ENCODE peak calls at places on chromosomes 5 and 9, in four cellular contexts. V, C, W and I are unnamed samples.

GRCh38 chr9:129195606-129196005 is 17.5 kb upstream of the IER5L start:
- DNase-seq in C (no peak), V (no peak), W (no peak), I (no peak)

GRCh38 chr9:112970939-112971338 is 41.1 kb downstream of the ZNF883 start:
- DNase-seq in C (no peak), V (no peak), W (no peak), I (no peak)

GRCh38 chr5:169300468-169301385 is at the start of gene SLIT3:
- DNase-seq in V (peak; percentile 88), C (no peak), W (peak; percentile 40), I (no peak)

GRCh38 chr9:125997510-125997823 is 250.3 kb downstream of the PBX3 start:
- DNase-seq in V (no peak), W (no peak), C (no peak), I (no peak)

GRCh38 chr5:81336528-81336927 is 35.1 kb downstream of the ZCCHC9 start:
- DNase-seq in V (no peak), C (no peak), W (no peak), I (no peak)

GRCh38 chr5:172345886-172346285 is 62.3 kb upstream of the UBTD2 start:
- DNase-seq in W (no peak), C (no peak), V (no peak), I (no peak)

GRCh38 chr9:77589046-77589795 is 58.9 kb downstream of the GNA14 start:
- DNase-seq in C (peak; percentile 86), V (no peak), W (no peak), I (no peak)

GRCh38 chr5:68457298-68457697 is 241.7 kb downstream of the PIK3R1 start:
- DNase-seq in C (no peak), W (no peak), V (no peak), I (no peak)

GRCh38 chr5:55363861-55364260 is 56.1 kb downstream of the MTREX start:
- DNase-seq in V (no peak), W (no peak), C (no peak), I (no peak)

GRCh38 chr9:72465602-72466001 is 55.8 kb upstream of the TMC1 start:
- DNase-seq in V (no peak), W (no peak), C (no peak), I (no peak)

GRCh38 chr9:129697956-129698757 is 32.7 kb downstream of the PRRX2 start:
- DNase-seq in W (peak; percentile 50), C (no peak), V (peak; percentile 56), I (no peak)

GRCh38 chr9:95167998-95168397 is 149.5 kb downstream of the FANCC start:
- DNase-seq in V (no peak), C (peak; percentile 56), W (peak; percentile 88), I (peak; percentile 10)

GRCh38 chr5:179668404-179668803 is 12.4 kb downstream of the CBY3 start:
- DNase-seq in V (no peak), C (no peak), W (peak; percentile 25), I (peak; percentile 19)

GRCh38 chr5:179624841-179625271 is 1.4 kb upstream of the HNRNPH1 start:
- DNase-seq in V (no peak), W (no peak), C (no peak), I (no peak)

GRCh38 chr5:174735498-174736350 is 11.3 kb downstream of the MSX2 start:
- DNase-seq in V (no peak), W (no peak), C (peak; percentile 3), I (no peak)

GRCh38 chr5:142800776-142801494 is 30.8 kb downstream of the ARHGAP26 start:
- DNase-seq in C (no peak), V (no peak), W (no peak), I (no peak)

GRCh38 chr5:150544606-150545219 is 36.8 kb downstream of the NDST1 start:
- DNase-seq in W (peak; percentile 59), C (peak; percentile 63), V (peak; percentile 60), I (peak; percentile 42)

GRCh38 chr9:95005276-95006141 is 279.0 kb downstream of the AOPEP start:
- DNase-seq in C (no peak), V (no peak), W (no peak), I (no peak)

GRCh38 chr9:2657427-2657826 is 35.8 kb downstream of the VLDLR start:
- DNase-seq in V (no peak), W (no peak), C (no peak), I (no peak)

GRCh38 chr5:1352231-1352825 is 7.4 kb upstream of the CLPTM1L start:
- DNase-seq in C (no peak), W (no peak), V (no peak), I (no peak)

GRCh38 chr9:105168935-105169334 is 75.5 kb upstream of the SLC44A1 start:
- DNase-seq in V (no peak), C (no peak), W (no peak), I (no peak)

GRCh38 chr5:13653709-13654108 is 290.8 kb downstream of the DNAH5 start:
- DNase-seq in W (no peak), V (no peak), C (no peak), I (no peak)

GRCh38 chr9:78187763-78188495 is 47.9 kb upstream of the CEP78 start:
- DNase-seq in W (peak; percentile 7), C (no peak), V (peak; percentile 19), I (no peak)

GRCh38 chr5:79750611-79751510 is 61.2 kb downstream of the CMYA5 start:
- DNase-seq in W (no peak), V (no peak), C (no peak), I (no peak)

GRCh38 chr9:99363509-99363908 is 141.4 kb downstream of the SEC61B start:
- DNase-seq in V (no peak), W (no peak), C (no peak), I (no peak)
- H3K9me3 ChIP-seq in V (no peaks in the 10 kb centered on the region), W (no peaks in the 10 kb centered on the region), C (no peaks in the 10 kb centered on the region), I (no peaks in the 10 kb centered on the region)

GRCh38 chr5:103793595-103794182 is 231.1 kb upstream of the NUDT12 start:
- DNase-seq in V (no peak), W (no peak), C (no peak), I (no peak)
- H3K9me3 ChIP-seq in V (peaks cover 19% of the 10 kb centered on the region), W (no peaks in the 10 kb centered on the region), C (peaks cover 5% of the 10 kb centered on the region), I (no peaks in the 10 kb centered on the region)

GRCh38 chr9:118975736-118976135 is 393.5 kb downstream of the BRINP1 start:
- DNase-seq in W (no peak), C (no peak), V (no peak), I (no peak)

GRCh38 chr9:118976160-118976559 is 393.1 kb downstream of the BRINP1 start:
- DNase-seq in C (no peak), V (no peak), W (no peak), I (no peak)
- H3K9me3 ChIP-seq in C (no peaks in the 10 kb centered on the region), V (no peaks in the 10 kb centered on the region), W (no peaks in the 10 kb centered on the region), I (no peaks in the 10 kb centered on the region)

GRCh38 chr5:153209687-153210086 is 280.8 kb upstream of the GRIA1 start:
- DNase-seq in W (no peak), V (no peak), C (no peak), I (no peak)

GRCh38 chr5:153212471-153212870 is 278.0 kb upstream of the GRIA1 start:
- DNase-seq in W (no peak), V (no peak), C (no peak), I (no peak)

GRCh38 chr5:153209016-153209415 is 281.5 kb upstream of the GRIA1 start:
- DNase-seq in C (no peak), V (no peak), W (no peak), I (no peak)

GRCh38 chr5:153211052-153211451 is 279.4 kb upstream of the GRIA1 start:
- DNase-seq in W (no peak), C (no peak), V (no peak), I (no peak)
- H3K9me3 ChIP-seq in W (no peaks in the 10 kb centered on the region), C (no peaks in the 10 kb centered on the region), V (no peaks in the 10 kb centered on the region), I (no peaks in the 10 kb centered on the region)

GRCh38 chr9:100066539-100066938 is 32.3 kb downstream of the ERP44 start:
- DNase-seq in W (peak; percentile 14), V (no peak), C (no peak), I (no peak)
- H3K9me3 ChIP-seq in W (no peaks in the 10 kb centered on the region), V (no peaks in the 10 kb centered on the region), C (no peaks in the 10 kb centered on the region), I (no peaks in the 10 kb centered on the region)

DNA sequence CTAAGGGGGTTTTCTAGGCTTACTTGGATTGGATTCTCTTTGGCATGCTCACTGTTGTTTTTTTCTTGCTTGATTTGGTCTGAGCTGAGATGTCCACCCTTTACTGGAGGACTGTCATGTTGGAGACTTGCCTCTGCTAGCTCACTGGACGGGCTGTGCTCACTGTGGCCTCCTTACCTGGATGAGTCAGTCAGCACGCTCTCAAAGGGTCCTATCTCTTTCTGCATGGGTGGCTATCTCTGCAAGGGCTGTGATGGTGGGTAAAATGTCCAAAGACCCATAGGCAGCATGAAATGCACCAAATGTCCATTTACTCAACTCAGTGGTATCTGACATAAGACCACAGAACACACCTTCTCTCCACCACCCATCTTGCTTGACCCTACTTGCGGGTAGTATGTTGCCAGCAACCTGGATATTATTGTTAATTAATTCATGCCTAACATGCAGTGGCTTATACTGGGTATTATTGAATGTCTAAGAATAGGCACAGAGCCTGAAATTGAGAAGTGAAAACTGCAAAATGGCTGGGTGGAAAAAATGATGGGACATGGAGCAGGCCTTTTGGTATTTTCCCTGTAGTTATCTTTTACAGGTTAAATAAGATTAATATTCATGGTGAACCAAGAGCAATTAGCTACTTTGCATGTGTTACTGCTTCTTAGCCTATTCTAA is 68.9 kb upstream of the TLE1 start:
- DNase-seq in W (no peak), V (no peak), C (no peak), I (no peak)
- H3K9me3 ChIP-seq in W (no peaks in the 10 kb centered on the region), V (no peaks in the 10 kb centered on the region), C (no peaks in the 10 kb centered on the region), I (no peaks in the 10 kb centered on the region)

DNA sequence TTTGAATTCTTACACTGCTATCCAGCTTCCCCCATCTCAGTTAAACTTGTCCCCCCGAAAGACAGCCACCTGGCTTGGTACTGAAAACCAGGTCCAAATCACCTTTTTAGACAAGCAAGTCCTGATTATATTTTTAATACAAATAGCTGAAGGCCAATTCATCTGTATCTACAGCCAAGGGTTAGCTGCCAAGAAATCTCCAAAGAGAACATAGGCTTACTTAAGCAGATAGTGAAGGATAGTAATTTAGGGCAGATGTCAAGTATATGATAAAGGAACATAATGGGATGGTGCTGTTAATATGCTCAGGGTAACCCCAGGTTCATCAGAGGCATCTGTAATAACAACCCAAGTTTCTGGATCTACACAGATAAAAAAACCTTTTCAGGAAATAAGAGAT is 133.0 kb downstream of the EBF1 start:
- DNase-seq in W (no peak), V (no peak), C (no peak), I (no peak)
- H3K9me3 ChIP-seq in W (no peaks in the 10 kb centered on the region), V (no peaks in the 10 kb centered on the region), C (no peaks in the 10 kb centered on the region), I (no peaks in the 10 kb centered on the region)

GRCh38 chr5:141095263-141095641 is 837 bp downstream of the PCDHB2 start:
- DNase-seq in V (no peak), W (no peak), C (no peak), I (no peak)
- H3K9me3 ChIP-seq in V (peaks cover 35% of the 10 kb centered on the region), W (no peaks in the 10 kb centered on the region), C (no peaks in the 10 kb centered on the region), I (peaks cover under 1% of the 10 kb centered on the region)